ENCODE peak calls at places on chromosomes 5 and 9, in five cellular contexts. O is HCT116, W is HepG2, C is K562, Z is H1. D is an unnamed sample.

GRCh38 chr5:24547127-24547526 is 97.7 kb downstream of the CDH10 start:
- DNase-seq in C (no peak), O (no peak), Z (no peak), W (no peak), D (no peak)

GRCh38 chr5:37208883-37209808 is 40.0 kb downstream of the CPLANE1 start:
- DNase-seq in Z (no peak), W (no peak), O (no peak), C (no peak), D (no peak)

GRCh38 chr9:137012694-137013570 is 15.1 kb downstream of the ABCA2 start:
- DNase-seq in C (peak), W (no peak), Z (no peak), O (no peak), D (no peak)

GRCh38 chr5:65702036-65702435 is 19.9 kb downstream of the SGTB start:
- DNase-seq in W (no peak), C (no peak), Z (no peak), O (no peak), D (no peak)

GRCh38 chr5:93371893-93372292 is 209.1 kb downstream of the NR2F1-AS1 start:
- DNase-seq in O (no peak), W (no peak), Z (no peak), C (no peak), D (no peak)

GRCh38 chr9:101064206-101064605 is 35.7 kb downstream of the PLPPR1 start:
- DNase-seq in W (peak), C (no peak), Z (no peak), O (no peak), D (no peak)

GRCh38 chr9:24698864-24699518 is 153.3 kb upstream of the IZUMO3 start:
- DNase-seq in W (no peak), C (no peak), O (no peak), Z (no peak), D (no peak)

GRCh38 chr5:141870226-141870625 is 8.0 kb downstream of the PCDH1 start:
- DNase-seq in C (no peak), W (no peak), Z (no peak), O (no peak), D (no peak)

GRCh38 chr5:62143268-62144229 is 162.5 kb upstream of the KIF2A start:
- DNase-seq in C (no peak), O (peak), Z (no peak), W (peak), D (no peak)

GRCh38 chr5:40240111-40240510 is 439.6 kb upstream of the PTGER4 start:
- DNase-seq in Z (no peak), W (no peak), O (no peak), C (no peak), D (no peak)

GRCh38 chr9:105157178-105157583 is 87.3 kb upstream of the SLC44A1 start:
- DNase-seq in C (no peak), W (peak), O (peak), Z (no peak), D (no peak)

GRCh38 chr5:120405291-120405864 is 58.7 kb upstream of the PRR16 start:
- DNase-seq in O (no peak), C (no peak), W (no peak), Z (no peak), D (no peak)

GRCh38 chr5:93313672-93314071 is 267.3 kb downstream of the NR2F1-AS1 start:
- DNase-seq in Z (no peak), C (no peak), O (no peak), W (no peak), D (no peak)

GRCh38 chr5:65570598-65571226 is 7.6 kb downstream of the PPWD1 start:
- DNase-seq in C (no peak), O (no peak), W (no peak), Z (no peak), D (no peak)

GRCh38 chr5:38551020-38552017 is 5.1 kb downstream of the LIFR start:
- DNase-seq in O (peak), C (peak), W (peak), Z (no peak), D (no peak)

GRCh38 chr9:75200892-75201470 is 112.7 kb downstream of the OSTF1 start:
- DNase-seq in C (peak), Z (no peak), W (peak), O (peak), D (no peak)

GRCh38 chr5:75558972-75559632 is 47.4 kb downstream of the POLK start:
- DNase-seq in W (no peak), O (no peak), Z (no peak), C (no peak), D (no peak)

GRCh38 chr9:23308114-23308513 is 517.9 kb downstream of the ELAVL2 start:
- DNase-seq in C (no peak), W (no peak), O (no peak), Z (no peak), D (no peak)

GRCh38 chr9:135330685-135331590 is 148.6 kb upstream of the PPP1R26 start:
- DNase-seq in C (no peak), W (no peak), Z (no peak), O (no peak), D (no peak)

GRCh38 chr9:135328485-135329417 is 150.8 kb upstream of the PPP1R26 start:
- DNase-seq in Z (no peak), O (no peak), C (no peak), W (no peak), D (no peak)

GRCh38 chr9:135332516-135332915 is 147.1 kb upstream of the PPP1R26 start:
- DNase-seq in O (no peak), Z (no peak), C (no peak), W (no peak), D (no peak)

GRCh38 chr9:135329571-135330306 is 149.8 kb upstream of the PPP1R26 start:
- DNase-seq in W (no peak), O (no peak), C (no peak), Z (peak), D (no peak)

GRCh38 chr9:135330307-135330631 is 149.3 kb upstream of the PPP1R26 start:
- DNase-seq in O (no peak), W (no peak), Z (no peak), C (no peak), D (no peak)
- TF ChIP-seq YY1 in O (no peak), W (no peak), Z (no peak), C (no peak), D (no peak)

GRCh38 chr9:100011062-100011681 is 87.6 kb downstream of the ERP44 start:
- DNase-seq in Z (no peak), W (peak), O (peak), C (peak), D (peak)
- TF ChIP-seq SRF in Z (no peak), W (no peak), O (no peak), C (no peak), D (no peak)

GRCh38 chr9:111891910-111892499 is 4.6 kb upstream of the UGCG start:
- DNase-seq in Z (no peak), C (peak), O (peak), W (peak), D (no peak)
- TF ChIP-seq YY1 in Z (no peak), C (no peak), O (no peak), W (no peak), D (no peak)

DNA sequence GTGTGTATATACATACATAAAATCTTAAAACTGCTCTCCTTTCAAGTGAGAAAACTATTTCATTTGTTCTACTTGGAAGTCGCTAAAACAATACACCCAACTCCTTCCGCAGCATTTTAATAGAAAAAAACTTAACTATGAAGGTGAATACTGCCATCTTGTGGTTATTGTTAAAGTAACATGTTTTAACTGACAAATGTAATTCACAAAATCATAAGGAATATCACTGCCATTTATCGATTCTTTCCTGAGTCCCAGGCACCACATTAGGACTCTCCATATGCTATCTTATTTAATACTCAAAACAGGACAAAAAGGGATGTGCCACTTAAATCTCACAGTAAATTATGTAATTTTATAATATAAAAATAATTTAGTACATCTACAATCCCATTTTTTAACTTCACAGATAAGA is 130.5 kb upstream of the ITGA1 start:
- DNase-seq in W (peak), Z (no peak), O (peak), C (peak), D (no peak)
- TF ChIP-seq SRF in W (no peak), Z (no peak), O (no peak), C (no peak), D (no peak)

GRCh38 chr5:172644711-172645110 is 3.6 kb downstream of the NEURL1B start:
- DNase-seq in W (no peak), Z (no peak), C (no peak), O (no peak), D (no peak)

GRCh38 chr5:172643392-172643871 is 2.4 kb downstream of the NEURL1B start:
- DNase-seq in W (no peak), Z (no peak), O (no peak), C (no peak), D (no peak)

GRCh38 chr5:172642926-172643325 is 1.9 kb downstream of the NEURL1B start:
- DNase-seq in C (no peak), W (no peak), Z (no peak), O (no peak), D (no peak)

GRCh38 chr5:172645271-172645670 is 4.2 kb downstream of the NEURL1B start:
- DNase-seq in O (no peak), C (no peak), W (no peak), Z (no peak), D (no peak)

GRCh38 chr5:172644229-172644628 is 3.2 kb downstream of the NEURL1B start:
- DNase-seq in C (no peak), W (no peak), Z (no peak), O (no peak), D (no peak)
- TF ChIP-seq YY1 in C (no peak), W (no peak), Z (no peak), O (no peak), D (no peak)

DNA sequence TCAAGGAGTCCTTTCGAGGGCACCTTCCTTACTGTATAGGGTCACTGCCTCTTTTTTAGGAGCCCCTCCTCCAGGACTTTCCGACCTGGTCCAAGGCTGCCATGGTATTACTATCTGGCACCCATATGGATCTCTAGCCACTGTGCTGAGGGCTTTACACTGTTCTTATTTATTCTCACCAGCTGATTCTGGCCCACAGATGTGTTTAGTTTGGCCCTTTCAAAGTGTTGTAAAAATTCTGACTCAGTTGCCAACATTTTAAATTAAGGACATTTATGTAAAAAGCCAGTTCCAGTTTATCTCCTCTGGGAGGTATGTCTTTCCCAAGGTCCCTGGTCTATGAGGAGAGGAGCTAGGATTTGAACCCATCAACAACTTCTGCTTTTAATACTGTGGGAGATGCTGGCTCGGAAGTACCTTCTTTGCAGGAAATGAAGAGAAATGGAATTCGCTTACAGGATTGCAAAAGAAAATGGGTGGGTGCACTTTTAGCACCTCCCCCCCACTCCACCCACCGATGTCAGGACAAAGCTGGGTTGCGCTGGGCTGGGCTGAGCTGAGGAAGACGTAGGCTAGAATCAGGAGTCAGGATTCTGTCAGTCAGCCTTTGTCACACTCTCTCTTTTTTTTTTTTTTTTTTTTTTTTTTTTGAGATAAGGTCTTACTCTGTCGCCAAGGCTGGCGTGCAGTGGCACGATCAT is 7.8 kb downstream of the JADE2 start:
- DNase-seq in W (no peak), C (no peak), O (no peak), Z (no peak), D (no peak)
- TF ChIP-seq SRF in W (no peak), C (no peak), O (no peak), Z (no peak), D (no peak)

GRCh38 chr5:80068775-80069174 is 33.6 kb downstream of the THBS4 start:
- DNase-seq in W (no peak), C (no peak), O (no peak), Z (no peak), D (no peak)

GRCh38 chr5:80069918-80070318 is 34.8 kb downstream of the THBS4 start:
- DNase-seq in O (no peak), C (no peak), Z (no peak), W (no peak), D (no peak)

GRCh38 chr5:80071510-80072021 is 36.4 kb downstream of the THBS4 start:
- DNase-seq in O (no peak), Z (no peak), C (no peak), W (no peak), D (no peak)

GRCh38 chr5:80069251-80069650 is 34.1 kb downstream of the THBS4 start:
- DNase-seq in O (no peak), W (no peak), C (no peak), Z (no peak), D (no peak)

DNA sequence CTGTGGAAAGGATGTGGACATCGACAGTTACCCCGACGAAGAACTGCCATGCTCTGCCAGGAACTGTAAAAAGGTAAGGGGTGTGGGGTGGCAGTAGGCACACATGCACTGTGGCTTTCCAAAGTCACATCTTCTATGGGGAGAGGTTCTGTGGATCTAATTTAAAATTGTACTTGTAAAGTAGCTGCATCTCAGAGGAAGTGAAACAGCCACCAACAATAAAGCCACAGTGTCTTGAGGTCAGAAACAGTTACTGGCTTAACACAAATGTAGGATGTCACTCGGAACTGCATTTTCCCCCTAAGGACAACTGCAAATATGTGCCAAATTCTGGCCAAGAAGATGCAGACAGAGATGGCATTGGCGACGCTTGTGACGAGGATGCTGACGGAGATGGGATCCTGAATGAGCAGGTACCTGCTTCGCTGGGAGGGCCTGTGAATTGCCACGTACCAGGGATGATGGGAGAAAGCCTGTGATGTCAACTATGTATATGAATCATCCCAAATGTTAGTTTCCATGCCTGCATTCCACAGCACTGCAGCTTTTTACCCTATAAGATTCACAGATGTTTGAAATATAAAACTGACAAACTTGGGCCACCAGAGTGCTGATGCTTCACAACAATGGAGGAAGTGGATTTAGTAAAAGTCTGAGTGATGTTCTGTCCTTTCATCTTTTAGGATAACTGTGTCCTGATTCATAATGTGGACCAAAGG is 35.3 kb downstream of the THBS4 start:
- DNase-seq in C (no peak), O (no peak), W (no peak), Z (no peak), D (peak)
- TF ChIP-seq YY1 in C (no peak), O (no peak), W (no peak), Z (no peak), D (no peak)

GRCh38 chr5:2660305-2660704 is 91.2 kb downstream of the IRX2 start:
- DNase-seq in W (no peak), Z (no peak), C (no peak), O (no peak), D (no peak)

GRCh38 chr5:2659071-2659470 is 92.4 kb downstream of the IRX2 start:
- DNase-seq in Z (no peak), O (no peak), C (no peak), W (no peak), D (no peak)

GRCh38 chr5:2658421-2658820 is 93.1 kb downstream of the IRX2 start:
- DNase-seq in Z (no peak), C (no peak), W (no peak), O (no peak), D (no peak)

GRCh38 chr5:2656186-2656585 is 95.3 kb downstream of the IRX2 start:
- DNase-seq in O (no peak), Z (no peak), C (no peak), W (no peak), D (no peak)

GRCh38 chr5:2657151-2657550 is 94.3 kb downstream of the IRX2 start:
- DNase-seq in W (no peak), O (no peak), C (no peak), Z (no peak), D (no peak)
- TF ChIP-seq SRF in W (no peak), O (no peak), C (no peak), Z (no peak), D (no peak)

DNA sequence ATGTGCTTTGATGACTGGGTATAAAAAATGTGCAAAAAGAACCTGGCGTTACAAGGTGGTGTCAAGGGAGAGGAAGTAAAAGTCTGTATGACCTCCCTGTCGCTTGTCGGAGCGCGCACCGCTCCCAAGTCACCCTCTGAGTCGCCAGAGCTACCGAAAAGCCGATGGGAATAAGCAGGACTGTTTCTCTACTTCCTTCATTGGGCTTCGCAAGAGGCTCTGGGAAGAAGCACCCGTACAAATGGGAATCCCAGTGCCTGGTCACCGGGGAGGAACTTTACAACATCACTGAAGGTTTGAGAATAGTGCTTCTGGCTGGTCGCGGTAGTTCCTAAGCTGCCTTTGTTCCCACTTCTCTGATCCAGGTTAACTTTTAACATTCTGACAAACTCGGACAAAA is 1.3 kb upstream of the DMRT2 start:
- DNase-seq in C (no peak), Z (no peak), O (no peak), W (no peak), D (no peak)
- TF ChIP-seq YY1 in C (no peak), Z (no peak), O (no peak), W (no peak), D (no peak)